ENCODE peak calls at places on chromosomes 7 and 10, in nine cellular contexts. Y, W, E, Z, X, T, Q, N and H are unnamed samples.

GRCh38 chr10:21860718-21861117 is 142.8 kb downstream of the DNAJC1 start:
- DNase-seq in Y (peak), W (no peak), E (no peak), Z (peak), X (peak), T (no peak), Q (peak), N (peak), H (no peak)

GRCh38 chr7:73891178-73891885 is 30.4 kb downstream of the TMEM270 start:
- DNase-seq in Y (no peak), W (no peak), E (no peak), Z (no peak), X (no peak), T (no peak), Q (peak), N (no peak), H (no peak)

GRCh38 chr10:124660404-124661125 is 83.6 kb downstream of the FAM53B start:
- DNase-seq in Y (no peak), W (no peak), E (no peak), Z (no peak), X (no peak), T (no peak), Q (no peak), N (no peak), H (no peak)

GRCh38 chr7:6398943-6399342 is 48.8 kb downstream of the DAGLB start:
- DNase-seq in Y (peak), W (no peak), E (no peak), Z (no peak), X (peak), T (no peak), Q (no peak), N (peak), H (no peak)

GRCh38 chr10:12777840-12778585 is 223.5 kb downstream of the CCDC3 start:
- DNase-seq in Y (no peak), W (no peak), E (no peak), Z (no peak), X (no peak), T (no peak), Q (no peak), N (no peak), H (no peak)

GRCh38 chr7:100484636-100485114 is 948 bp downstream of the NYAP1 start:
- DNase-seq in Y (no peak), W (no peak), E (no peak), Z (no peak), X (no peak), T (no peak), Q (no peak), N (no peak), H (no peak)

GRCh38 chr7:93715234-93715633 is 140.7 kb upstream of the CALCR start:
- DNase-seq in Y (peak), W (no peak), E (peak), Z (peak), X (peak), T (no peak), Q (peak), N (no peak), H (no peak)

GRCh38 chr7:92634125-92634710 is 44.0 kb upstream of the FAM133B start:
- DNase-seq in Y (no peak), W (no peak), E (no peak), Z (no peak), X (no peak), T (no peak), Q (no peak), N (no peak), H (no peak)

GRCh38 chr7:99827040-99827778 is 604 bp upstream of the CYP3A43 start:
- DNase-seq in Y (no peak), W (no peak), E (no peak), Z (no peak), X (no peak), T (no peak), Q (no peak), N (no peak), H (no peak)

GRCh38 chr7:122550545-122550944 is 148.4 kb downstream of the RNF133 start:
- DNase-seq in Y (peak), W (no peak), E (no peak), Z (no peak), X (no peak), T (no peak), Q (peak), N (no peak), H (no peak)

GRCh38 chr10:30758341-30758740 is 128.8 kb upstream of the LYZL2 start:
- DNase-seq in Y (peak), W (no peak), E (no peak), Z (no peak), X (no peak), T (no peak), Q (no peak), N (no peak), H (no peak)

GRCh38 chr10:132533571-132534260 is 3.9 kb upstream of the INPP5A start:
- DNase-seq in Y (no peak), W (no peak), E (no peak), Z (no peak), X (no peak), T (peak), Q (no peak), N (no peak), H (no peak)

GRCh38 chr7:108448777-108449576 is 7.3 kb downstream of the NRCAM start:
- DNase-seq in Y (no peak), W (no peak), E (no peak), Z (no peak), X (no peak), T (no peak), Q (no peak), N (no peak), H (no peak)

GRCh38 chr7:131878777-131879176 is 322.3 kb upstream of the PODXL start:
- DNase-seq in Y (no peak), W (no peak), E (no peak), Z (no peak), X (peak), T (no peak), Q (no peak), N (no peak), H (no peak)

GRCh38 chr7:130216750-130217149 is 9.1 kb downstream of the SSMEM1 start:
- DNase-seq in Y (peak), W (no peak), E (no peak), Z (no peak), X (no peak), T (no peak), Q (no peak), N (no peak), H (no peak)

GRCh38 chr10:130772676-130773075 is 538.8 kb downstream of the TCERG1L start:
- DNase-seq in Y (no peak), W (no peak), E (no peak), Z (no peak), X (no peak), T (peak), Q (no peak), N (no peak), H (no peak)

GRCh38 chr7:80636709-80637108 is 1.7 kb upstream of the CD36 start:
- DNase-seq in Y (no peak), W (no peak), E (no peak), Z (no peak), X (no peak), T (no peak), Q (no peak), N (no peak), H (no peak)

GRCh38 chr7:88357794-88358533 is 51.3 kb upstream of the STEAP4 start:
- DNase-seq in Y (no peak), W (no peak), E (no peak), Z (peak), X (peak), T (no peak), Q (no peak), N (no peak), H (no peak)

GRCh38 chr7:100874300-100874576 is 665 bp upstream of the SRRT start:
- DNase-seq in Y (no peak), W (no peak), E (no peak), Z (no peak), X (no peak), T (no peak), Q (no peak), N (no peak), H (no peak)

GRCh38 chr7:156640949-156641485 is 443 bp downstream of the RNF32 start:
- DNase-seq in Y (peak), W (peak), E (peak), Z (peak), X (peak), T (no peak), Q (peak), N (no peak), H (peak)